ENCODE peak calls at places on chromosome 3, in seven cellular contexts. W is CD8-positive, alpha-beta T cell; U is A549; M is uterus; F is fibroblast of the aortic adventitia; I is AG09309; C is choroid plexus epithelial cell. P is an unnamed sample.

GRCh38 chr3:30421261-30421660 is 185.1 kb upstream of the TGFBR2 start:
- DNase-seq in C (peak), U (no peak), M (no peak), I (peak), W (no peak), F (peak), P (peak)

GRCh38 chr3:94115482-94115881 is 52.6 kb downstream of the NSUN3 start:
- DNase-seq in C (peak), I (peak), W (no peak), U (no peak), M (no peak), F (peak), P (peak)

GRCh38 chr3:196341142-196341541 is 3.0 kb upstream of the TM4SF19 start:
- DNase-seq in U (no peak), M (no peak), F (peak), C (peak), I (peak), W (no peak), P (peak)

GRCh38 chr3:193872265-193872753 is 263.6 kb upstream of the HES1 start:
- DNase-seq in W (no peak), M (no peak), C (peak), U (peak), F (peak), I (peak), P (peak)

GRCh38 chr3:69426905-69427304 is 41.0 kb upstream of the FRMD4B start:
- DNase-seq in C (no peak), U (no peak), I (no peak), M (no peak), W (no peak), F (no peak), P (no peak)

GRCh38 chr3:189967254-189967865 is 153.3 kb downstream of the P3H2 start:
- DNase-seq in I (no peak), M (no peak), F (peak), U (peak), W (peak), C (peak), P (peak)

GRCh38 chr3:60323651-60324050 is 927.6 kb downstream of the FHIT start:
- DNase-seq in M (no peak), U (no peak), C (no peak), I (no peak), W (no peak), F (no peak), P (no peak)

GRCh38 chr3:133472889-133473288 is 73.0 kb downstream of the BFSP2 start:
- DNase-seq in M (no peak), F (no peak), U (no peak), I (no peak), C (no peak), W (no peak), P (no peak)

GRCh38 chr3:50978991-50979667 is 304.4 kb downstream of the DOCK3 start:
- DNase-seq in M (no peak), U (no peak), F (no peak), C (no peak), I (no peak), W (no peak), P (no peak)
- H3K4me3 ChIP-seq in M (no peak), U (no peak), F (no peak), C (no peak), I (no peak), W (no peak), P (no peak)

GRCh38 chr3:46897829-46898320 is 20.4 kb downstream of the PTH1R start:
- DNase-seq in I (no peak), F (no peak), W (no peak), U (no peak), M (no peak), C (no peak), P (no peak)
- TF ChIP-seq CTCF in I (no peak), F (no peak), W (no peak), U (no peak), M (no peak), C (no peak), P (no peak)

DNA sequence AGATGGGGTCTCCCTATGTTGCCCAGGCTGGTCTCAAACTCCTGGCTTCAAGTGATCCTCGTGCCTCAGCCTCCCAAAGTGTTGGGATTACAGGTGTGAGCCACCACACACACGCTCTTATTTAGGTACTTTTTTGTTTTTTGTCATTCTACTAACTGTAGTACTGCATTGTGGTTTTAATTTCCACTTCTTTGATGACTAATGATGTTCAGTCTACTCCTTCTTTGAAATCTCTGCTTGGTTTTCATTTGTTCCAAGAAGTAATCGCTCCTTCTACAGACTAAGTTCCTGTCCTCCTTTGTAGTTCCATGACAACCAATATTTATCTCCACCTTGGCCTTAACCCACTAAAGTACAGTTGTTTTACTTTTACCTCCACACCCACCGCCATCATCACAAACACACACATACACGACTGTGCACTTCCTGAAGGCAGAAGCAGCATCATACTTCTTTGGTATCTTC is 529 bp upstream of the DLEC1 start:
- DNase-seq in I (no peak), M (no peak), F (no peak), W (peak), U (no peak), C (no peak), P (no peak)
- H3K4me3 ChIP-seq in I (no peak), M (no peak), F (no peak), W (peak), U (no peak), C (no peak), P (no peak)

DNA sequence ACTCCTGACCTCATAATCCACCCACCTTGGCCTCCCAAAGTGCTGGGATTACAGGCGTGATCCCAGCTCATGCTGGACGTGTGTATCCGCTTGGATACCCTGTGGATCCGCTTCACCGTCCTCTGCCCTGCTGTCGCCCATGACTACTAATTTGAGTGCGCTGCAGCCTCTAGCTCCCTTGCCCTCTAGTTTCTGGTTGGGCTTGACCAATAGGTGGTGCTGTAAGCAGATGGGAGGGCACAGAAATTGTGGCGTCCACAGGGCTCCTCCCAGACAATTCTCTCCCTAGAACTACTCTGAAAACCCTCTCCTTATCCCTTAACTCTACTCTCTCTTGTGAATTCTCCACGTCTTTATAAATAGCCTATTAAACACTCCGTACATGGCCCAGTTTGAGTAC is 36.2 kb downstream of the ZPLD1 start:
- DNase-seq in F (no peak), W (no peak), I (no peak), U (no peak), C (no peak), M (no peak), P (no peak)
- TF ChIP-seq CTCF in F (no peak), W (no peak), I (no peak), U (no peak), C (peak), M (no peak), P (no peak)

GRCh38 chr3:44764248-44764647 is 2.7 kb downstream of the KIF15 start:
- DNase-seq in F (no peak), U (no peak), W (no peak), C (no peak), I (no peak), M (no peak), P (no peak)

GRCh38 chr3:44762170-44762677 is 630 bp downstream of the KIF15 start:
- DNase-seq in I (no peak), C (peak), M (no peak), F (peak), U (no peak), W (no peak), P (no peak)

GRCh38 chr3:44761347-44762169 is at the start of the genes KIAA1143 and KIF15:
- DNase-seq in I (peak), C (peak), F (peak), M (peak), U (peak), W (peak), P (peak)

GRCh38 chr3:44762690-44763089 is 1.1 kb downstream of the KIF15 start:
- DNase-seq in U (no peak), W (no peak), F (no peak), M (no peak), C (no peak), I (no peak), P (no peak)
- H3K4me3 ChIP-seq in U (peak), W (no peak), F (peak), M (no peak), C (peak), I (peak), P (peak)

GRCh38 chr3:73235768-73236167 is 174.3 kb downstream of the EBLN2 start:
- DNase-seq in F (no peak), C (no peak), I (no peak), W (no peak), U (no peak), M (no peak), P (no peak)

GRCh38 chr3:73236867-73237266 is 175.4 kb downstream of the EBLN2 start:
- DNase-seq in F (no peak), W (no peak), I (no peak), C (no peak), U (no peak), M (no peak), P (no peak)
- TF ChIP-seq CTCF in F (no peak), W (no peak), I (no peak), C (no peak), U (no peak), M (no peak), P (no peak)

DNA sequence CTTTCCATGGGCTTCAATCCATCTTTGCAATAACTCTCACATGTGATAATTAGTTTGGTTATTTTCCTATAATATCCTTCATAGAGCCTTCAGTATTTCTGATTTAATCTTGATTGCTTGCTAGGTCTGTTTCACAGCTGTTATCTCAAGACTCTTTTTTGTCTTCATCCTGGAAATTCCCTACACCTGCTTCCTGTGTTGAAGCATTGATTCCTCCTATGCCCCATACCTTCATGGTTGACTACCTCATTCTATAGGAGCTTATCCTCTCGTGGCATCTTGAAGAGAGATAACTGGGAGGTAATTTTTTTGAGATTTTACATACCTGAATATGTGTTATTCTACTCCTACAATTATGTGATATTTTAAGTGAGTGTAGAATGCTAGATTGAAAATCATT is 26.7 kb downstream of the PIK3CA start:
- DNase-seq in C (no peak), W (no peak), U (no peak), F (no peak), M (no peak), I (no peak), P (no peak)
- H3K4me3 ChIP-seq in C (no peak), W (no peak), U (no peak), F (no peak), M (no peak), I (no peak), P (no peak)

GRCh38 chr3:109369510-109369909 is 32.2 kb upstream of the DPPA4 start:
- DNase-seq in I (no peak), M (no peak), F (no peak), C (peak), W (no peak), U (no peak), P (no peak)
- TF ChIP-seq CTCF in I (no peak), M (no peak), F (no peak), C (peak), W (no peak), U (peak), P (no peak)